ENCODE peak calls at places on chromosomes 2 and 18, in five cellular contexts. P, L, F, N and M are unnamed samples.

GRCh38 chr2:71614976-71615768 is 161.8 kb downstream of the DYSF start:
- DNase-seq in N (peak), L (peak), P (no peak), F (peak), M (peak)

GRCh38 chr2:20453087-20453486 is 6.2 kb downstream of the RHOB start:
- DNase-seq in F (peak), N (peak), P (no peak), L (no peak), M (no peak)

GRCh38 chr2:237739101-237739500 is 59.5 kb upstream of the RBM44 start:
- DNase-seq in F (no peak), L (no peak), P (no peak), N (peak), M (no peak)

GRCh38 chr2:229818230-229818629 is 103.6 kb downstream of the TRIP12 start:
- DNase-seq in L (no peak), N (no peak), F (no peak), P (no peak), M (no peak)

GRCh38 chr2:138395565-138396306 is 105.8 kb upstream of the SPOPL start:
- DNase-seq in P (no peak), F (peak), N (no peak), L (peak), M (no peak)

GRCh38 chr2:175203621-175204496 is 22.3 kb upstream of the ATP5MC3 start:
- DNase-seq in N (no peak), F (peak), P (peak), L (peak), M (peak)

GRCh38 chr2:196059491-196059960 is 9.1 kb downstream of the DNAH7 start:
- DNase-seq in F (peak), P (no peak), L (no peak), N (no peak), M (no peak)

GRCh38 chr2:227127236-227127635 is 36.8 kb downstream of the COL4A4 start:
- DNase-seq in F (no peak), N (no peak), P (no peak), L (no peak), M (no peak)

GRCh38 chr18:31563778-31564177 is 27.9 kb upstream of the TTR start:
- DNase-seq in L (no peak), F (no peak), P (no peak), N (no peak), M (no peak)
- TF ChIP-seq CTCF in L (peak), F (no peak), P (no peak), N (no peak), M (peak)

GRCh38 chr2:165203689-165204559 is at the start of gene SCN3A:
- DNase-seq in N (no peak), P (no peak), F (peak), L (peak), M (no peak)
- TF ChIP-seq CTCF in N (peak), P (peak), F (peak), L (peak), M (peak)

GRCh38 chr2:26521054-26521912 is 43.4 kb upstream of the OTOF start:
- DNase-seq in F (no peak), L (no peak), N (no peak), P (no peak), M (no peak)
- TF ChIP-seq CTCF in F (no peak), L (peak), N (no peak), P (no peak), M (no peak)

GRCh38 chr2:140975237-140975636 is 1155.6 kb downstream of the LRP1B start:
- DNase-seq in L (no peak), F (no peak), N (no peak), P (no peak), M (no peak)
- TF ChIP-seq CTCF in L (no peak), F (no peak), N (no peak), P (no peak), M (no peak)

GRCh38 chr2:15860760-15861159 is 79.6 kb upstream of the MYCN start:
- DNase-seq in N (no peak), P (no peak), F (no peak), L (no peak), M (no peak)
- TF ChIP-seq CTCF in N (no peak), P (no peak), F (no peak), L (no peak), M (no peak)

GRCh38 chr2:25201265-25201664 is 32.9 kb upstream of the POMC start:
- DNase-seq in N (no peak), F (no peak), P (no peak), L (no peak), M (no peak)
- TF ChIP-seq CTCF in N (no peak), F (no peak), P (no peak), L (peak), M (no peak)

GRCh38 chr2:166417669-166418068 is 41.9 kb upstream of the SCN9A start:
- DNase-seq in P (no peak), L (peak), N (no peak), F (no peak), M (no peak)
- TF ChIP-seq CTCF in P (no peak), L (peak), N (no peak), F (no peak), M (no peak)

GRCh38 chr2:240913810-240914644 is 7.9 kb downstream of the CROCC2 start:
- DNase-seq in F (peak), N (peak), L (no peak), P (peak), M (peak)

GRCh38 chr2:240912878-240913809 is 7.0 kb downstream of the CROCC2 start:
- DNase-seq in P (no peak), N (no peak), F (no peak), L (no peak), M (no peak)

GRCh38 chr2:240915526-240916335 is 9.6 kb downstream of the CROCC2 start:
- DNase-seq in L (no peak), N (no peak), P (no peak), F (peak), M (no peak)

GRCh38 chr2:240916571-240917008 is 10.5 kb downstream of the CROCC2 start:
- DNase-seq in L (peak), F (peak), N (peak), P (no peak), M (no peak)

GRCh38 chr2:240914645-240915525 is 8.7 kb downstream of the CROCC2 start:
- DNase-seq in F (peak), N (no peak), P (no peak), L (no peak), M (no peak)
- TF ChIP-seq CTCF in F (no peak), N (no peak), P (no peak), L (peak), M (peak)

GRCh38 chr18:60493066-60493465 is 120.5 kb upstream of the MC4R start:
- DNase-seq in N (no peak), L (no peak), F (no peak), P (no peak), M (no peak)
- TF ChIP-seq CTCF in N (no peak), L (no peak), F (no peak), P (no peak), M (no peak)